ENCODE peak calls at places on chromosomes 11 and 22, in eight cellular contexts. One of them, this sample, is unnamed.

GRCh38 chr11:1298695-1299492 is 10.5 kb downstream of the TOLLIP start:
- DNase-seq in sigmoid colon: peak; percentile 93
- DNase-seq in uterus: peak; percentile 89
- DNase-seq in esophagus squamous epithelium: no peak
- DNase-seq in right lobe of liver: peak; percentile 91
- DNase-seq in body of pancreas: peak; percentile 93
- DNase-seq in brain microvascular endothelial cell: no peak
- DNase-seq in kidney: peak; percentile 90
- DNase-seq in this sample: peak; percentile 78

GRCh38 chr11:107591098-107591445 is at the start of gene ELMOD1:
- DNase-seq in body of pancreas: peak; percentile 24
- DNase-seq in sigmoid colon: peak; percentile 73
- DNase-seq in esophagus squamous epithelium: no peak
- DNase-seq in uterus: no peak
- DNase-seq in right lobe of liver: peak; percentile 73
- DNase-seq in kidney: peak; percentile 79
- DNase-seq in brain microvascular endothelial cell: peak; percentile 24
- DNase-seq in this sample: peak; percentile 59

GRCh38 chr11:8810331-8811301 is 100.4 kb upstream of the AKIP1 start:
- DNase-seq in esophagus squamous epithelium: no peak
- DNase-seq in brain microvascular endothelial cell: peak; percentile 71
- DNase-seq in right lobe of liver: peak; percentile 83
- DNase-seq in sigmoid colon: peak; percentile 95
- DNase-seq in kidney: peak; percentile 95
- DNase-seq in uterus: peak; percentile 89
- DNase-seq in body of pancreas: peak; percentile 90
- DNase-seq in this sample: peak; percentile 85

GRCh38 chr11:119262668-119263351 is 54.1 kb downstream of the MCAM start:
- DNase-seq in body of pancreas: no peak
- DNase-seq in right lobe of liver: no peak
- DNase-seq in esophagus squamous epithelium: no peak
- DNase-seq in sigmoid colon: no peak
- DNase-seq in uterus: no peak
- DNase-seq in brain microvascular endothelial cell: peak; percentile 30
- DNase-seq in kidney: no peak
- DNase-seq in this sample: no peak

GRCh38 chr22:45878051-45878764 is 98.8 kb downstream of the WNT7B start:
- DNase-seq in esophagus squamous epithelium: no peak
- DNase-seq in brain microvascular endothelial cell: no peak
- DNase-seq in kidney: peak; percentile 64
- DNase-seq in sigmoid colon: peak; percentile 58
- DNase-seq in body of pancreas: peak; percentile 11
- DNase-seq in uterus: no peak
- DNase-seq in right lobe of liver: peak; percentile 13
- DNase-seq in this sample: no peak

GRCh38 chr22:19941365-19942070 is at the start of the genes COMT and TXNRD2:
- DNase-seq in uterus: peak; percentile 55
- DNase-seq in body of pancreas: peak; percentile 75
- DNase-seq in right lobe of liver: peak; percentile 78
- DNase-seq in esophagus squamous epithelium: no peak
- DNase-seq in kidney: peak; percentile 92
- DNase-seq in sigmoid colon: peak; percentile 82
- DNase-seq in brain microvascular endothelial cell: peak; percentile 28
- DNase-seq in this sample: peak; percentile 64

GRCh38 chr11:131486100-131486499 is 115.7 kb downstream of the NTM start:
- DNase-seq in brain microvascular endothelial cell: peak; percentile 53
- DNase-seq in right lobe of liver: no peak
- DNase-seq in sigmoid colon: no peak
- DNase-seq in uterus: no peak
- DNase-seq in body of pancreas: no peak
- DNase-seq in kidney: no peak
- DNase-seq in esophagus squamous epithelium: no peak
- DNase-seq in this sample: no peak

GRCh38 chr11:113176971-113177370 is 137.4 kb upstream of the TTC12 start:
- DNase-seq in sigmoid colon: no peak
- DNase-seq in esophagus squamous epithelium: no peak
- DNase-seq in body of pancreas: no peak
- DNase-seq in brain microvascular endothelial cell: peak; percentile 64
- DNase-seq in kidney: no peak
- DNase-seq in right lobe of liver: no peak
- DNase-seq in uterus: no peak
- DNase-seq in this sample: peak; percentile 24

GRCh38 chr11:131864205-131864604 is 493.8 kb downstream of the NTM start:
- DNase-seq in body of pancreas: no peak
- DNase-seq in sigmoid colon: no peak
- DNase-seq in right lobe of liver: no peak
- DNase-seq in uterus: no peak
- DNase-seq in esophagus squamous epithelium: no peak
- DNase-seq in kidney: no peak
- DNase-seq in brain microvascular endothelial cell: no peak
- DNase-seq in this sample: no peak

GRCh38 chr22:33917744-33918406 is 2.4 kb downstream of the LARGE1 start:
- DNase-seq in esophagus squamous epithelium: no peak
- DNase-seq in uterus: no peak
- DNase-seq in brain microvascular endothelial cell: no peak
- DNase-seq in kidney: no peak
- DNase-seq in sigmoid colon: no peak
- DNase-seq in right lobe of liver: no peak
- DNase-seq in body of pancreas: no peak
- DNase-seq in this sample: no peak
- TF ChIP-seq CTCF in esophagus squamous epithelium: no peak
- TF ChIP-seq CTCF in uterus: peak; percentile 18
- TF ChIP-seq CTCF in brain microvascular endothelial cell: peak; percentile 57
- TF ChIP-seq CTCF in kidney: no peak
- TF ChIP-seq CTCF in sigmoid colon: peak; percentile 19
- TF ChIP-seq CTCF in right lobe of liver: peak; percentile 24
- TF ChIP-seq CTCF in body of pancreas: no peak
- TF ChIP-seq CTCF in this sample: no peak

DNA sequence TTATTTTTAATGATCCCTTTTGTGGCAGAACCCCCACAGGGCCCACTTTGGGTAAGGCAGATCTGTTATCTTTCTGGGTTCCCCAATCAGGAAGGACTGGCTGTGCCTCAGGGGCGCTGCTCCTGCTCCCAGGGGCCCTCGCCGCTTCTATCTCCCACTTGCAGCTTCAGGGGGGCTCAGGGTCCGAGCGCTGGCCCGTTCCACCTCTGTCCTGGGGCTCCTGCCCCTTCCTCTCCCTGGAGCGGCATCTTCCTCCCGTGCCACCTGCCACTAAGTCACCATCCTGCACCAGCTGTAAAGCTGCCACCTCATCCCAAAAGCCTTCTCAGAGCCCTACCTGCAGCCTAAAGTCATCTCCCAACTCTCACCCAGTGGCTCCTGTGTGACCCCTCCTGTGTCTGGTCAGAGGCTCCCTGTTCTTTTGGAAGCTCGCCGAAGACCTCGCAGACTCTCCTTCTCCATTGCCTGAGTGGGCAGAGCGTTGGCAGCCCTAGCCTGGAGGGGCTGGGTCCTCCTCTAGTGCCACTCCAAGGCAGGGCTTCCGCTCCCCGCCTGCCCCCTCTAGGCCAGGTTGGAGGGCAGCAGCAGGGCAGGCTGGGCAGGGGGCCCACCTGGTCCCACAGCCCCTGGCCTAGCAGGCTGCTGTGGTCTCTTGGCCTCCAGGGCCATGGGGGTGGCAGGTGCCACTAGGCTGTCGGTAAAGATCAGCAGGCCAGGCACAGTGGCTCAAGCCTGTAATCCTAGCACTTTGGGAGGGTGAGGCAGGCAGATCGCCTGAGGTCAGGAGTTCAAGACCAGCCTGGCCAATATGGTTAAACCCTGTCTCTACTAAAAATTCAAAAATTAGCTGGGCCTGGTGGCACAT is 106.7 kb downstream of the MORC2 start:
- DNase-seq in sigmoid colon: no peak
- DNase-seq in esophagus squamous epithelium: no peak
- DNase-seq in right lobe of liver: no peak
- DNase-seq in brain microvascular endothelial cell: no peak
- DNase-seq in body of pancreas: no peak
- DNase-seq in kidney: peak; percentile 57
- DNase-seq in uterus: no peak
- DNase-seq in this sample: no peak
- H3K27ac ChIP-seq in sigmoid colon: no peak overlapping the region
- H3K27ac ChIP-seq in esophagus squamous epithelium: no peak overlapping the region
- H3K27ac ChIP-seq in right lobe of liver: no peak overlapping the region
- H3K27ac ChIP-seq in brain microvascular endothelial cell: no peak overlapping the region
- H3K27ac ChIP-seq in body of pancreas: no peak overlapping the region
- H3K27ac ChIP-seq in kidney: no peak overlapping the region
- H3K27ac ChIP-seq in uterus: no peak overlapping the region
- H3K27ac ChIP-seq in this sample: no peak overlapping the region

DNA sequence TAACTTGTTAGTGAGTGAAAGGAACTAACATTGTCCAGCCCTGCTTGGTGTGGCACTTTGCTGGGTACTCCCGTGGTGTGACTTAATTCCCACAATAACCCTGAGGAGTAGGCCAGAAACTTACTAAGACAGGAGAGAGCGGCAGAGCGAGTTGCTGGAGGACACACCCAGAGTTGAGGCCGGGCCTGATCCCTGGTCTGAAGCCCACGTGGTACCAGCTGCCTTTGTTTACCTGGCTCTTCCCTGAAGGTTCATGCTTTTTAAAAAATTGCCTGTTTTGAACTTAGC is 594 bp downstream of the MPST start:
- DNase-seq in brain microvascular endothelial cell: peak; percentile 29
- DNase-seq in kidney: no peak
- DNase-seq in sigmoid colon: no peak
- DNase-seq in esophagus squamous epithelium: no peak
- DNase-seq in right lobe of liver: no peak
- DNase-seq in uterus: no peak
- DNase-seq in body of pancreas: peak; percentile 58
- DNase-seq in this sample: peak; percentile 39
- TF ChIP-seq CTCF in brain microvascular endothelial cell: no peak
- TF ChIP-seq CTCF in kidney: no peak
- TF ChIP-seq CTCF in sigmoid colon: no peak
- TF ChIP-seq CTCF in esophagus squamous epithelium: no peak
- TF ChIP-seq CTCF in right lobe of liver: no peak
- TF ChIP-seq CTCF in uterus: no peak
- TF ChIP-seq CTCF in body of pancreas: no peak
- TF ChIP-seq CTCF in this sample: no peak

GRCh38 chr22:24744638-24745037 is 29.9 kb downstream of the PIWIL3 start:
- DNase-seq in esophagus squamous epithelium: no peak
- DNase-seq in sigmoid colon: no peak
- DNase-seq in body of pancreas: no peak
- DNase-seq in right lobe of liver: no peak
- DNase-seq in uterus: no peak
- DNase-seq in kidney: no peak
- DNase-seq in brain microvascular endothelial cell: no peak
- DNase-seq in this sample: no peak
- H3K27ac ChIP-seq in esophagus squamous epithelium: no peak overlapping the region
- H3K27ac ChIP-seq in sigmoid colon: no peak overlapping the region
- H3K27ac ChIP-seq in body of pancreas: no peak overlapping the region
- H3K27ac ChIP-seq in right lobe of liver: no peak overlapping the region
- H3K27ac ChIP-seq in uterus: no peak overlapping the region
- H3K27ac ChIP-seq in kidney: no peak overlapping the region
- H3K27ac ChIP-seq in brain microvascular endothelial cell: no peak overlapping the region
- H3K27ac ChIP-seq in this sample: no peak overlapping the region

GRCh38 chr11:18927550-18928322 is 11.5 kb downstream of the MRGPRX1 start:
- DNase-seq in right lobe of liver: no peak
- DNase-seq in esophagus squamous epithelium: no peak
- DNase-seq in brain microvascular endothelial cell: no peak
- DNase-seq in sigmoid colon: no peak
- DNase-seq in kidney: no peak
- DNase-seq in uterus: no peak
- DNase-seq in body of pancreas: no peak
- DNase-seq in this sample: peak; percentile 13
- TF ChIP-seq CTCF in right lobe of liver: no peak
- TF ChIP-seq CTCF in esophagus squamous epithelium: no peak
- TF ChIP-seq CTCF in brain microvascular endothelial cell: no peak
- TF ChIP-seq CTCF in sigmoid colon: no peak
- TF ChIP-seq CTCF in kidney: no peak
- TF ChIP-seq CTCF in uterus: no peak
- TF ChIP-seq CTCF in body of pancreas: no peak
- TF ChIP-seq CTCF in this sample: no peak

GRCh38 chr11:125273519-125274000 is 109.0 kb downstream of the PKNOX2 start:
- DNase-seq in uterus: no peak
- DNase-seq in kidney: no peak
- DNase-seq in brain microvascular endothelial cell: no peak
- DNase-seq in right lobe of liver: no peak
- DNase-seq in body of pancreas: no peak
- DNase-seq in sigmoid colon: no peak
- DNase-seq in esophagus squamous epithelium: no peak
- DNase-seq in this sample: no peak

GRCh38 chr11:125272822-125273221 is 108.3 kb downstream of the PKNOX2 start:
- DNase-seq in body of pancreas: no peak
- DNase-seq in esophagus squamous epithelium: no peak
- DNase-seq in kidney: no peak
- DNase-seq in sigmoid colon: no peak
- DNase-seq in right lobe of liver: no peak
- DNase-seq in brain microvascular endothelial cell: no peak
- DNase-seq in uterus: no peak
- DNase-seq in this sample: no peak

GRCh38 chr11:125271436-125272064 is 107.0 kb downstream of the PKNOX2 start:
- DNase-seq in esophagus squamous epithelium: no peak
- DNase-seq in kidney: no peak
- DNase-seq in sigmoid colon: no peak
- DNase-seq in brain microvascular endothelial cell: no peak
- DNase-seq in right lobe of liver: no peak
- DNase-seq in body of pancreas: no peak
- DNase-seq in uterus: no peak
- DNase-seq in this sample: no peak

GRCh38 chr11:125270711-125271110 is 106.2 kb downstream of the PKNOX2 start:
- DNase-seq in uterus: no peak
- DNase-seq in esophagus squamous epithelium: no peak
- DNase-seq in body of pancreas: no peak
- DNase-seq in kidney: no peak
- DNase-seq in brain microvascular endothelial cell: peak; percentile 30
- DNase-seq in sigmoid colon: no peak
- DNase-seq in right lobe of liver: no peak
- DNase-seq in this sample: no peak

GRCh38 chr11:125272092-125272491 is 107.5 kb downstream of the PKNOX2 start:
- DNase-seq in kidney: no peak
- DNase-seq in brain microvascular endothelial cell: peak; percentile 25
- DNase-seq in esophagus squamous epithelium: no peak
- DNase-seq in sigmoid colon: no peak
- DNase-seq in uterus: no peak
- DNase-seq in right lobe of liver: no peak
- DNase-seq in body of pancreas: no peak
- DNase-seq in this sample: peak; percentile 41
- H3K27ac ChIP-seq in kidney: no peak overlapping the region
- H3K27ac ChIP-seq in brain microvascular endothelial cell: no peak overlapping the region
- H3K27ac ChIP-seq in esophagus squamous epithelium: no peak overlapping the region
- H3K27ac ChIP-seq in sigmoid colon: no peak overlapping the region
- H3K27ac ChIP-seq in uterus: no peak overlapping the region
- H3K27ac ChIP-seq in right lobe of liver: no peak overlapping the region
- H3K27ac ChIP-seq in body of pancreas: no peak overlapping the region
- H3K27ac ChIP-seq in this sample: no peak overlapping the region

DNA sequence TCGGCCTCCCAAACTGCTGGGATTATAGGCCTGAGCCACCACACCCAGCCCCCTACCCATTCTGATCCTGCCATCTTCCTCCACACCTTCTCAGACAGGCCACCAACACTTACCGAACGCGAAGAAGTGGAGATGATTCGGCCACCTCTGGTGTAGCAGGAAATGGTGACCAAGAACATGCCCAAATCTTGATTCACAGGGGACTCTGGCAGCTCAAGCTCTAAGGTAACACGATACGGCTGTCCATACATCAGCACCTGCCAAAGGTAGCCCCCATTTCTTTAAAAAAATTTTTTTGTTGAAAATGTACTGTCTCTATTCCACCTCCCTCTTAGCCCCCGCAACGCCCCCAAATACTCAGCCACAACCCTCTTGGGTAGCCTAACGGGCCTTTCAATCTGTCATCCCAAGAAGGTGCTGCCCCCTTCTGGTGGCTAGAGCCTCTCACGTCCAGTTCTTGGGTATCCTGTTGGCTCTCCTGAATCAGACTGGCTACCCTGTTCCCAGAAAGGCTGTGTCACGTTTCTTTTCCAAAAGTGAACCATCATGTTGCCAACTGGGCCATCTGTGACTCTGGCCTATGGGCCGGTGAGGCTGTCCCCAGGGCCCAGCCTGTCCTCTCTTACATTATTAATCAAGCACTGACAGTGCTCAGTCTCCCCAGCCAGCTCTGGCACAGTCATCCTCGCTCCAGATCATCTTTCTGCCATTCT is 5.3 kb upstream of the LRRN4CL start:
- DNase-seq in esophagus squamous epithelium: no peak
- DNase-seq in body of pancreas: peak; percentile 82
- DNase-seq in uterus: peak; percentile 86
- DNase-seq in kidney: no peak
- DNase-seq in sigmoid colon: peak; percentile 91
- DNase-seq in brain microvascular endothelial cell: peak; percentile 72
- DNase-seq in right lobe of liver: peak; percentile 77
- DNase-seq in this sample: no peak
- TF ChIP-seq CTCF in esophagus squamous epithelium: peak; percentile 62
- TF ChIP-seq CTCF in body of pancreas: peak; percentile 59
- TF ChIP-seq CTCF in uterus: peak; percentile 73
- TF ChIP-seq CTCF in kidney: peak; percentile 75
- TF ChIP-seq CTCF in sigmoid colon: peak; percentile 80
- TF ChIP-seq CTCF in brain microvascular endothelial cell: peak; percentile 91
- TF ChIP-seq CTCF in right lobe of liver: peak; percentile 86
- TF ChIP-seq CTCF in this sample: peak; percentile 74